ENCODE peak calls at places on chromosome 9, in six cellular contexts. Z is DMS 273 treated with DMSO at 0.1 percent for 48 hours, A is heart left ventricle, J is NCI-H774, N is sciatic nerve, K is pulmonary artery endothelial cell. Y is an unnamed sample.

GRCh38 chr9:85009251-85009650 is 339.7 kb downstream of the NTRK2 start:
- DNase-seq in N (no peak), Z (no peak), A (no peak), K (no peak), J (no peak), Y (no peak)

GRCh38 chr9:105333076-105333475 is 88.6 kb downstream of the SLC44A1 start:
- DNase-seq in Z (no peak), N (no peak), A (no peak), J (no peak), K (no peak), Y (no peak)

GRCh38 chr9:36867672-36868471 is 166.2 kb downstream of the PAX5 start:
- DNase-seq in A (no peak), J (peak; percentile 55), K (no peak), Z (no peak), N (no peak), Y (no peak)

GRCh38 chr9:130681769-130682489 is 11.7 kb upstream of the EXOSC2 start:
- DNase-seq in Z (peak; percentile 9), A (no peak), J (no peak), K (no peak), N (no peak), Y (peak; percentile 48)

GRCh38 chr9:120612218-120612617 is 32.3 kb upstream of the CDK5RAP2 start:
- DNase-seq in N (no peak), A (no peak), J (no peak), K (no peak), Z (no peak), Y (no peak)

GRCh38 chr9:22201256-22201655 is 192.2 kb upstream of the CDKN2B start:
- DNase-seq in A (no peak), K (no peak), N (no peak), Z (no peak), J (no peak), Y (no peak)

GRCh38 chr9:2602704-2603116 is 18.9 kb upstream of the VLDLR start:
- DNase-seq in N (no peak), A (no peak), J (peak; percentile 11), K (no peak), Z (no peak), Y (no peak)

GRCh38 chr9:93266521-93267001 is 82.6 kb downstream of the WNK2 start:
- DNase-seq in Z (no peak), K (no peak), N (no peak), A (no peak), J (no peak), Y (no peak)

GRCh38 chr9:117543089-117543488 is 128.2 kb upstream of the ASTN2 start:
- DNase-seq in N (no peak), J (no peak), Z (no peak), K (no peak), A (no peak), Y (no peak)

GRCh38 chr9:99905833-99906402 is 536 bp upstream of the STX17 start:
- DNase-seq in K (no peak), Z (no peak), N (no peak), A (no peak), J (peak; percentile 3), Y (no peak)

GRCh38 chr9:130870491-130871381 is 25.9 kb downstream of the QRFP start:
- DNase-seq in Z (no peak), K (no peak), N (no peak), A (peak; percentile 71), J (no peak), Y (no peak)

GRCh38 chr9:116149844-116150243 is 3.7 kb upstream of the PAPPA start:
- DNase-seq in K (no peak), J (no peak), Z (no peak), N (no peak), A (no peak), Y (peak; percentile 67)

GRCh38 chr9:95315108-95315746 is 2.3 kb downstream of the FANCC start:
- DNase-seq in A (no peak), N (no peak), Z (no peak), J (no peak), K (no peak), Y (no peak)

GRCh38 chr9:114093031-114093471 is 6.0 kb downstream of the KIF12 start:
- DNase-seq in J (no peak), A (no peak), Z (no peak), N (no peak), K (no peak), Y (no peak)

GRCh38 chr9:133701321-133701980 is 36.7 kb downstream of the SARDH start:
- DNase-seq in Z (no peak), J (no peak), K (no peak), A (peak; percentile 23), N (peak; percentile 53), Y (peak; percentile 19)

GRCh38 chr9:121839726-121840500 is 188.5 kb downstream of the DAB2IP start:
- DNase-seq in Z (no peak), N (peak; percentile 30), J (no peak), A (no peak), K (no peak), Y (no peak)

Y was measured in glutamatergic neuron.